ENCODE peak calls at places on chromosomes 4 and X, in four cellular contexts. P, K, U and H are unnamed samples.

GRCh38 chrX:45506149-45506768 is 305.6 kb upstream of the DIPK2B start:
- DNase-seq in U (no peak), P (no peak), K (no peak), H (no peak)

GRCh38 chr4:48967626-48968025 is 18.4 kb upstream of the CWH43 start:
- DNase-seq in P (no peak), U (no peak), K (no peak), H (no peak)

GRCh38 chrX:150236304-150236703 is 126.8 kb upstream of the MAMLD1 start:
- DNase-seq in P (no peak), K (no peak), U (no peak), H (peak)

GRCh38 chrX:1546601-1547275 is 9.8 kb upstream of the P2RY8 start:
- DNase-seq in K (no peak), P (no peak), U (no peak), H (no peak)

GRCh38 chr4:168449740-168450442 is 30.4 kb downstream of the DDX60L start:
- DNase-seq in U (no peak), K (no peak), P (peak), H (no peak)

GRCh38 chrX:151821226-151821625 is 86.7 kb downstream of the CNGA2 start:
- DNase-seq in U (no peak), K (no peak), P (no peak), H (no peak)

GRCh38 chrX:120790118-120790517 is 85.5 kb downstream of the CT47B1 start:
- DNase-seq in K (peak), U (peak), P (peak), H (no peak)

GRCh38 chrX:119272882-119273806 is 37.1 kb downstream of the PGRMC1 start:
- DNase-seq in P (no peak), U (no peak), K (no peak), H (peak)

GRCh38 chrX:111568356-111568755 is 56.9 kb downstream of the SERTM2 start:
- DNase-seq in P (peak), K (peak), U (no peak), H (no peak)

GRCh38 chr4:36399762-36400353 is 118.4 kb downstream of the DTHD1 start:
- DNase-seq in U (peak), P (peak), K (peak), H (no peak)

GRCh38 chr4:3450643-3451042 is 8.9 kb downstream of the HGFAC start:
- DNase-seq in U (no peak), P (no peak), K (no peak), H (no peak)

GRCh38 chr4:108058685-108059440 is 69.2 kb downstream of the HADH start:
- DNase-seq in K (peak), U (no peak), P (no peak), H (no peak)

GRCh38 chrX:1249101-1249887 is 19.3 kb upstream of the CSF2RA start:
- DNase-seq in P (peak), K (peak), U (peak), H (no peak)

GRCh38 chr4:121070696-121071639 is 1.4 kb downstream of the NDNF start:
- DNase-seq in P (no peak), U (no peak), K (no peak), H (no peak)

GRCh38 chr4:48296330-48296729 is 26.7 kb upstream of the TEC start:
- DNase-seq in U (no peak), K (no peak), P (no peak), H (no peak)

GRCh38 chr4:170087163-170087700 is 2.5 kb downstream of the AADAT start:
- DNase-seq in K (no peak), U (no peak), P (no peak), H (no peak)

GRCh38 chrX:9352683-9353430 is 112.0 kb upstream of the TBL1X start:
- DNase-seq in P (peak), K (peak), U (peak), H (no peak)

GRCh38 chrX:37423864-37424569 is 74.9 kb downstream of the PRRG1 start:
- DNase-seq in K (no peak), P (no peak), U (no peak), H (no peak)

GRCh38 chr4:6987566-6987920 is 55.6 kb upstream of the TADA2B start:
- DNase-seq in P (peak), K (no peak), U (no peak), H (no peak)

GRCh38 chrX:19863237-19864223 is 23.9 kb downstream of the SH3KBP1 start:
- DNase-seq in K (no peak), U (peak), P (no peak), H (no peak)

GRCh38 chr4:164725066-164725465 is 28.9 kb upstream of the SMIM31 start:
- DNase-seq in K (no peak), U (no peak), P (no peak), H (no peak)

GRCh38 chrX:15043538-15043937 is 170.3 kb downstream of the MOSPD2 start:
- DNase-seq in K (no peak), U (peak), P (no peak), H (no peak)

GRCh38 chr4:137226900-137227299 is 305.4 kb downstream of the PCDH18 start:
- DNase-seq in P (no peak), K (no peak), U (no peak), H (no peak)

GRCh38 chrX:37726346-37726745 is 40.8 kb downstream of the XK start:
- DNase-seq in P (no peak), K (no peak), U (no peak), H (no peak)

GRCh38 chr4:148445071-148445902 is 3.1 kb upstream of the NR3C2 start:
- DNase-seq in P (peak), U (no peak), K (no peak), H (peak)

GRCh38 chr4:127586922-127587571 is 45.7 kb upstream of the INTU start:
- DNase-seq in U (no peak), K (peak), P (peak), H (no peak)

GRCh38 chrX:136176399-136176825 is 29.1 kb downstream of the FHL1 start:
- DNase-seq in U (no peak), P (no peak), K (no peak), H (no peak)

GRCh38 chr4:1658581-1658980 is 25.5 kb downstream of the FAM53A start:
- DNase-seq in U (no peak), K (no peak), P (no peak), H (no peak)

GRCh38 chr4:1656132-1656531 is 28.0 kb downstream of the FAM53A start:
- DNase-seq in P (no peak), U (no peak), K (no peak), H (no peak)

GRCh38 chr4:1659104-1659725 is 24.9 kb downstream of the FAM53A start:
- DNase-seq in U (no peak), K (no peak), P (no peak), H (no peak)

GRCh38 chr4:1656986-1657385 is 27.1 kb downstream of the FAM53A start:
- DNase-seq in U (no peak), K (no peak), P (no peak), H (no peak)

DNA sequence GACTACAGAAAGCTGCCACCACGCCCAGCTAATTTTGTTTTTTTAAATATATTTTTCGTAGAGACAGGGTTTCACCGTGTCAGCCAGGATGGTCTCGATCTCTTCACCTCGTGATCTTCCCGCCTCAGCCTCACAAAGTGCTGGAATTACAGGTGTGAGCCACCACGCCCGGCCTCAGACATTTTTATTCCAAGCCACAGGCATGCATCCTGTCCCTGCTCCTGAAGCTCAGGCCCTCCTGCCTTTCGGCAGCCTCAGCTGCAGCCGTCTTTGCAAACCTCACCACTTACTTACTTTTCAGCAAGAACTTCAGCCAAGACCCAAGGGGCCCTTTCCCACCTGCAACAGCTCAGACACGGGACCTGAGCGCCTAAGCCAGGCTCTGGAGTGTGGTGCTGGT is 26.0 kb downstream of the FAM53A start:
- DNase-seq in P (no peak), U (no peak), K (no peak), H (no peak)
- TF ChIP-seq GABPA in P (no peak), U (no peak), K (no peak), H (no peak)

DNA sequence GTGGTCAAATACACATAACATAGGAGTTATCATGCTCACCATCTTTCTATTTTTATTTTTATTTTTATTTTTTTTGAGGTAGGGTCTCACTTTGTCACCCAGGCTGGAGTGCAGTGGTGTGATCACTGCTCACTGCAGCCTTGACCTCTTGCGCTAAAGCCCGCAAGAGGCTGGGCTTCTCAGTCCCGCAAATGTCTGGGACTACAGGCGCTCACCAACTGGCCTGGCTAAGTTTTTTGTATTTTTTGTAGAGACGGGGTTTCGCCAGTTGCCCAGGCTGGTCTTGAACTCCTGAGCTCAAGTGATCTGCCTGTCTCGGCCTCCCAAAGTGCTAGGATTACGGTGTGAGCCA is 295 bp upstream of the TLR10 start:
- DNase-seq in U (no peak), K (no peak), P (no peak), H (no peak)
- TF ChIP-seq BRCA1 in U (no peak), K (no peak), P (no peak), H (no peak)

GRCh38 chr4:99011910-99012309 is 16.4 kb downstream of the METAP1 start:
- DNase-seq in U (no peak), P (no peak), K (no peak), H (no peak)

GRCh38 chr4:99008051-99008450 is 12.5 kb downstream of the METAP1 start:
- DNase-seq in P (no peak), K (no peak), U (no peak), H (no peak)

GRCh38 chr4:99013402-99013843 is 17.9 kb downstream of the METAP1 start:
- DNase-seq in K (peak), P (no peak), U (no peak), H (no peak)

DNA sequence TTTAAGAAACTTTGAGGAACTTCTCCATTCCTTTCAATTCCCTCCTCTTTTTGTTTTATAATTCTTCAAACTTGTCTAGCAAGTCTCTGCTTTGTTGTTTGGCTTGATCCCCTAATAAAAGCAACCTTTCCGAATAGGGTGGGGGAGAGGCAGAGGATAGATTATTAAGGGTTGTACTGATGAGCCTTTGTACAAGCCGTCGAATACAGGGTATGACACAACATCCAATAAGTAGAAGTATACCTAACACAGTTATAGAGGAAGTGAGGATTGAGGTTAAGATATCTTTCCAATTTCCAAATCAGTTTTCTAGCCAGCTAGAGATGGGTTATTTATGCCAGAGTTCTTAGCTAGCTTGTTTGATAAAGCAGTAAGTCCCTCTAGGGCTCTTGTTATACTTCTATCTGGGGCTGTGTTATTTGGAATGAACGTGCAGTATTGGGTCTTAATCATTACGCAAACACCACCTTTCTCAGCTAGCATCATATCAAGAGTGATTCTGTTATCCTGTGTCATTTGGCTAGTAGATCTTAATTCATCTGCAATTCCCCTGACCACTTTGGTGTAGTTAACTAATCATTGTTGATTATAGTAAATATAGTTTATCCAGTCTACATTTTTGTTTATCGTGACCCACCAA is 18.5 kb downstream of the METAP1 start:
- DNase-seq in U (no peak), P (no peak), K (no peak), H (no peak)
- TF ChIP-seq GABPA in U (no peak), P (no peak), K (no peak), H (no peak)

GRCh38 chr4:182019148-182019652 is 224.0 kb upstream of the TENM3 start:
- DNase-seq in U (peak), P (no peak), K (no peak), H (no peak)

GRCh38 chr4:182018691-182019090 is 224.5 kb upstream of the TENM3 start:
- DNase-seq in U (no peak), K (no peak), P (no peak), H (no peak)

GRCh38 chr4:182022899-182023298 is 220.3 kb upstream of the TENM3 start:
- DNase-seq in P (no peak), K (no peak), U (no peak), H (no peak)

DNA sequence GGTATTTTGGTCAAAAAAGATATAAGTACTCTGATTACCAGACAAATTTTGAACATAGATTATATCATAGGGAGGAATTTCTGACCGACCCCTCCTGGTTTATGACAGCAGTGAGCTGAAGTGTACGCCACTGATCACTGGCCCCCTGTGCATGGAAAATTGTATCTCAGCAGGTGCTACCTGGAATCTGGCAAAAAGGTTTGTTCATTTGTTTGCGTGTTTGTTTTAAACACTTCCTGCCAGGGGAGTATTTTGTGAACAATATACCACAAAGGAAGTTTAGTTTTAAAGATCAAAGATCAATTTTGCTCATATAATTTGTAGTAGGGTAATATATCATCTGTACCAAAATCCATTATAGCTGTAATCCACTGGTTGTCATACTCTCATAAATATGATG is 219.7 kb upstream of the TENM3 start:
- DNase-seq in U (no peak), P (no peak), K (no peak), H (no peak)
- TF ChIP-seq BRCA1 in U (no peak), P (no peak), K (no peak), H (no peak)

GRCh38 chrX:38841766-38842165 is 40.5 kb downstream of the MID1IP1 start:
- DNase-seq in U (no peak), P (peak), K (no peak), H (no peak)
- TF ChIP-seq GABPA in U (no peak), P (no peak), K (no peak), H (no peak)

DNA sequence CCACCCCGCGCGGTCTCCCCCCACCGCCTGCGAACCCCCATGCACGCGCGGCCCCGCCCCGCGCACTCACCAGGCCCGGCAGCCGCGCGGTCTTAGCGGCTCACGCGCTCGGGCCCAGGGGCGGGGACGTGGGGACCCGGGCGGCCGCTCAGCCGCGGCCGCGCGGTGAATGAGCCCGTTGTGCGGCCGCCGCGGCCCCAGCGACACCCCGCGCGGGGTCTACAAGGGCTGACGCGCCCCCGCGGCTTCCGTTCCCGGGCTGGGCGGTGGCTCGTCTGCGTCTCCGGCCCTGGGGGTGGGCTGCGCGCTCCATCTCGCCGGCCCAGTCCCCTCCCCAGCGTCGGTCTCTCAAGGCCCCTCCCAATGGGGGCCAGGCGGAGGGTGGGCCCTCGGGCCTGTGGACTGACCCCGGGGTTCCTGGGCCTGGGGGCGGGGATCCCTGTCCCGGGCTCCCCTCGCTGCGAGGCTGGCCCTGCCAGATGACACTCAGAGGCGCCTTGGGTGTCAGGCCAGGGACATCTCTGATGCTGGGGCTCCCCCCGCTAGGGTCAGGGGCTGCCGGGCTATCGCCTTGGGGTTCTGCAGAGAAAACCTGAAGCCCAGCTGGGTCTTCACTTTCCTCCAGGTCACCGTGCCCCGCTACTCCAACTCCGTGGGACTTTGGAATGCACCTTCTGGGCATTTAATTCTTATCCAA is 4.3 kb upstream of the SLC26A1 start:
- DNase-seq in K (no peak), U (no peak), P (peak), H (no peak)
- TF ChIP-seq BRCA1 in K (no peak), U (no peak), P (no peak), H (no peak)

GRCh38 chrX:67296395-67296794 is 247.4 kb upstream of the AR start:
- DNase-seq in K (no peak), U (no peak), P (no peak), H (no peak)
- TF ChIP-seq GABPA in K (no peak), U (no peak), P (no peak), H (no peak)

GRCh38 chr4:84648863-84649647 is 66.1 kb downstream of the CDS1 start:
- DNase-seq in P (no peak), U (no peak), K (no peak), H (no peak)
- TF ChIP-seq BRCA1 in P (no peak), U (no peak), K (no peak), H (no peak)

GRCh38 chr4:120053916-120054315 is 12.7 kb downstream of the MAD2L1 start:
- DNase-seq in K (no peak), U (no peak), P (no peak), H (no peak)

GRCh38 chr4:120055795-120056194 is 10.9 kb downstream of the MAD2L1 start:
- DNase-seq in U (no peak), P (no peak), K (no peak), H (no peak)

GRCh38 chr4:120056249-120056648 is 10.4 kb downstream of the MAD2L1 start:
- DNase-seq in P (no peak), U (no peak), K (no peak), H (no peak)

GRCh38 chr4:120057416-120057815 is 9.2 kb downstream of the MAD2L1 start:
- DNase-seq in U (no peak), P (no peak), K (no peak), H (no peak)

DNA sequence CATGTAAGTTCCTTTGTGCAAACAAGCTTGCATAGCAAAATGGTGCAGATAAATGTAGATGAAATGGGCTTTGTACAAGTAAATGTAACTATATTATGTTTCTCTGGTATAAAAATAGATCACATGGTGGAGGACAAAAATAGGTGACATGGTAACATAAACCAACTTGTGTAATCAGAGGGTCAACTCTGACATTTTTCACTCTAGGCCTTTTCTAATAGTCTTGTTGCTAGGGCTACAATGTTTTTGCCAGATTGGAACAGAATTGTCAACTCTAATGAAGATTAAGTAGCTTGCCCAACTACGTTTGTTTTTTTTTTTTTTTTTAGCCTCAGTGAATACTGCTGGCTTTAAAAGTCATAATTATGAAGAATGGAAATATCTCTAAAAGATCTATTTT is 11.5 kb downstream of the MAD2L1 start:
- DNase-seq in U (no peak), K (no peak), P (no peak), H (no peak)
- TF ChIP-seq GABPA in U (no peak), K (no peak), P (no peak), H (no peak)